ENCODE peak calls at places on chromosomes 12 and 14, in four cellular contexts. One of them, this sample, is unnamed.

GRCh38 chr12:47711448-47711847 is 5.6 kb upstream of the RPAP3 start:
- DNase-seq in CD8-positive, alpha-beta memory T cell: no peak
- DNase-seq in activated naive CD8-positive, alpha-beta T cell treated with anti-CD3 and anti-CD28 coated beads, Interleukin-2, amount 50 U/mL, for 24 hours: no peak
- DNase-seq in GM10248: no peak
- DNase-seq in this sample: no peak

GRCh38 chr12:6052940-6053329 is 71.5 kb downstream of the VWF start:
- DNase-seq in CD8-positive, alpha-beta memory T cell: no peak
- DNase-seq in activated naive CD8-positive, alpha-beta T cell treated with anti-CD3 and anti-CD28 coated beads, Interleukin-2, amount 50 U/mL, for 24 hours: no peak
- DNase-seq in GM10248: no peak
- DNase-seq in this sample: no peak

GRCh38 chr14:85991156-85991555 is 461.2 kb downstream of the FLRT2 start:
- DNase-seq in CD8-positive, alpha-beta memory T cell: no peak
- DNase-seq in activated naive CD8-positive, alpha-beta T cell treated with anti-CD3 and anti-CD28 coated beads, Interleukin-2, amount 50 U/mL, for 24 hours: no peak
- DNase-seq in GM10248: no peak
- DNase-seq in this sample: no peak

GRCh38 chr14:20278414-20278813 is 27.3 kb downstream of the TTC5 start:
- DNase-seq in CD8-positive, alpha-beta memory T cell: no peak
- DNase-seq in activated naive CD8-positive, alpha-beta T cell treated with anti-CD3 and anti-CD28 coated beads, Interleukin-2, amount 50 U/mL, for 24 hours: peak; percentile 6
- DNase-seq in GM10248: no peak
- DNase-seq in this sample: no peak

GRCh38 chr14:78836777-78837176 is 666.6 kb downstream of the NRXN3 start:
- DNase-seq in CD8-positive, alpha-beta memory T cell: no peak
- DNase-seq in activated naive CD8-positive, alpha-beta T cell treated with anti-CD3 and anti-CD28 coated beads, Interleukin-2, amount 50 U/mL, for 24 hours: peak; percentile 7
- DNase-seq in GM10248: peak; percentile 22
- DNase-seq in this sample: no peak

GRCh38 chr12:121872546-121873223 is 14.0 kb upstream of the HPD start:
- DNase-seq in CD8-positive, alpha-beta memory T cell: no peak
- DNase-seq in activated naive CD8-positive, alpha-beta T cell treated with anti-CD3 and anti-CD28 coated beads, Interleukin-2, amount 50 U/mL, for 24 hours: no peak
- DNase-seq in GM10248: no peak
- DNase-seq in this sample: no peak

GRCh38 chr14:61568572-61569011 is 126.7 kb upstream of the HIF1A start:
- DNase-seq in CD8-positive, alpha-beta memory T cell: no peak
- DNase-seq in activated naive CD8-positive, alpha-beta T cell treated with anti-CD3 and anti-CD28 coated beads, Interleukin-2, amount 50 U/mL, for 24 hours: peak; percentile 67
- DNase-seq in GM10248: peak; percentile 75
- DNase-seq in this sample: peak; percentile 22

GRCh38 chr12:123490089-123490488 is 32.1 kb downstream of the SNRNP35 start:
- DNase-seq in CD8-positive, alpha-beta memory T cell: no peak
- DNase-seq in activated naive CD8-positive, alpha-beta T cell treated with anti-CD3 and anti-CD28 coated beads, Interleukin-2, amount 50 U/mL, for 24 hours: no peak
- DNase-seq in GM10248: no peak
- DNase-seq in this sample: no peak

GRCh38 chr14:71472281-71472960 is 459.8 kb upstream of the RGS6 start:
- DNase-seq in CD8-positive, alpha-beta memory T cell: no peak
- DNase-seq in activated naive CD8-positive, alpha-beta T cell treated with anti-CD3 and anti-CD28 coated beads, Interleukin-2, amount 50 U/mL, for 24 hours: no peak
- DNase-seq in GM10248: peak; percentile 52
- DNase-seq in this sample: no peak

GRCh38 chr12:122874081-122874480 is 21.8 kb downstream of the VPS37B start:
- DNase-seq in CD8-positive, alpha-beta memory T cell: no peak
- DNase-seq in activated naive CD8-positive, alpha-beta T cell treated with anti-CD3 and anti-CD28 coated beads, Interleukin-2, amount 50 U/mL, for 24 hours: peak; percentile 53
- DNase-seq in GM10248: no peak
- DNase-seq in this sample: no peak

GRCh38 chr14:49861581-49861922 is 9.0 kb upstream of the NEMF start:
- DNase-seq in CD8-positive, alpha-beta memory T cell: peak; percentile 31
- DNase-seq in activated naive CD8-positive, alpha-beta T cell treated with anti-CD3 and anti-CD28 coated beads, Interleukin-2, amount 50 U/mL, for 24 hours: peak; percentile 66
- DNase-seq in GM10248: peak; percentile 24
- DNase-seq in this sample: peak; percentile 64

GRCh38 chr12:114414866-114415524 is 9.1 kb upstream of the TBX5 start:
- DNase-seq in CD8-positive, alpha-beta memory T cell: no peak
- DNase-seq in activated naive CD8-positive, alpha-beta T cell treated with anti-CD3 and anti-CD28 coated beads, Interleukin-2, amount 50 U/mL, for 24 hours: no peak
- DNase-seq in GM10248: no peak
- DNase-seq in this sample: no peak

GRCh38 chr12:43776498-43776897 is 17.7 kb downstream of the IRAK4 start:
- DNase-seq in CD8-positive, alpha-beta memory T cell: no peak
- DNase-seq in activated naive CD8-positive, alpha-beta T cell treated with anti-CD3 and anti-CD28 coated beads, Interleukin-2, amount 50 U/mL, for 24 hours: no peak
- DNase-seq in GM10248: peak; percentile 21
- DNase-seq in this sample: no peak

GRCh38 chr12:18849080-18849479 is 111.2 kb downstream of the CAPZA3 start:
- DNase-seq in CD8-positive, alpha-beta memory T cell: no peak
- DNase-seq in activated naive CD8-positive, alpha-beta T cell treated with anti-CD3 and anti-CD28 coated beads, Interleukin-2, amount 50 U/mL, for 24 hours: no peak
- DNase-seq in GM10248: no peak
- DNase-seq in this sample: no peak

GRCh38 chr12:24972078-24972477 is 23.2 kb upstream of the BCAT1 start:
- DNase-seq in CD8-positive, alpha-beta memory T cell: no peak
- DNase-seq in activated naive CD8-positive, alpha-beta T cell treated with anti-CD3 and anti-CD28 coated beads, Interleukin-2, amount 50 U/mL, for 24 hours: no peak
- DNase-seq in GM10248: no peak
- DNase-seq in this sample: no peak

GRCh38 chr12:75592086-75592485 is 80.7 kb upstream of the KRR1 start:
- DNase-seq in CD8-positive, alpha-beta memory T cell: no peak
- DNase-seq in activated naive CD8-positive, alpha-beta T cell treated with anti-CD3 and anti-CD28 coated beads, Interleukin-2, amount 50 U/mL, for 24 hours: no peak
- DNase-seq in GM10248: no peak
- DNase-seq in this sample: no peak

GRCh38 chr14:80781968-80782367 is 159.6 kb downstream of the CEP128 start:
- DNase-seq in CD8-positive, alpha-beta memory T cell: no peak
- DNase-seq in activated naive CD8-positive, alpha-beta T cell treated with anti-CD3 and anti-CD28 coated beads, Interleukin-2, amount 50 U/mL, for 24 hours: no peak
- DNase-seq in GM10248: no peak
- DNase-seq in this sample: no peak

GRCh38 chr12:104526751-104527150 is 70.0 kb downstream of the CHST11 start:
- DNase-seq in CD8-positive, alpha-beta memory T cell: no peak
- DNase-seq in activated naive CD8-positive, alpha-beta T cell treated with anti-CD3 and anti-CD28 coated beads, Interleukin-2, amount 50 U/mL, for 24 hours: no peak
- DNase-seq in GM10248: no peak
- DNase-seq in this sample: no peak

GRCh38 chr12:91264178-91264577 is 81.6 kb upstream of the DCN start:
- DNase-seq in CD8-positive, alpha-beta memory T cell: no peak
- DNase-seq in activated naive CD8-positive, alpha-beta T cell treated with anti-CD3 and anti-CD28 coated beads, Interleukin-2, amount 50 U/mL, for 24 hours: no peak
- DNase-seq in GM10248: no peak
- DNase-seq in this sample: no peak

GRCh38 chr12:124425667-124426066 is 130.8 kb downstream of the RFLNA start:
- DNase-seq in CD8-positive, alpha-beta memory T cell: no peak
- DNase-seq in activated naive CD8-positive, alpha-beta T cell treated with anti-CD3 and anti-CD28 coated beads, Interleukin-2, amount 50 U/mL, for 24 hours: no peak
- DNase-seq in GM10248: no peak
- DNase-seq in this sample: no peak

GRCh38 chr12:1932264-1932777 is 13.9 kb upstream of the CACNA2D4 start:
- DNase-seq in CD8-positive, alpha-beta memory T cell: no peak
- DNase-seq in activated naive CD8-positive, alpha-beta T cell treated with anti-CD3 and anti-CD28 coated beads, Interleukin-2, amount 50 U/mL, for 24 hours: no peak
- DNase-seq in GM10248: peak; percentile 49
- DNase-seq in this sample: no peak

GRCh38 chr12:112419269-112420133 is 754 bp downstream of the PTPN11 start:
- DNase-seq in CD8-positive, alpha-beta memory T cell: no peak
- DNase-seq in activated naive CD8-positive, alpha-beta T cell treated with anti-CD3 and anti-CD28 coated beads, Interleukin-2, amount 50 U/mL, for 24 hours: peak; percentile 37
- DNase-seq in GM10248: no peak
- DNase-seq in this sample: no peak

This sample was measured in effector memory CD8-positive, alpha-beta T cell.